ENCODE peak calls at places on chromosomes 13 and 19, in seven cellular contexts. N is IMR-90, J is mesendoderm, S is neuronal stem cell, A is H1, V is trophoblast cell, K is mesenchymal stem cell. L is an unnamed sample.
A peak's percentile ranks its signal among the peaks of the same experiment; 100 is the strongest.

GRCh38 chr13:76976488-76976887 is 15.4 kb upstream of the CLN5 start:
- DNase-seq in N (no peak), J (no peak), S (no peak), A (no peak), V (peak; percentile 50), K (no peak), L (no peak)

GRCh38 chr13:111343186-111343805 is 22.9 kb downstream of the TEX29 start:
- DNase-seq in N (no peak), J (no peak), S (no peak), A (no peak), V (no peak), K (no peak), L (peak; percentile 22)

GRCh38 chr13:75800545-75800944 is 164.4 kb downstream of the LMO7 start:
- DNase-seq in N (no peak), J (peak; percentile 54), S (no peak), A (peak; percentile 37), V (no peak), K (no peak), L (no peak)

GRCh38 chr19:49691243-49692101 is 556 bp downstream of the CPT1C start:
- DNase-seq in N (peak; percentile 70), J (peak; percentile 87), S (peak; percentile 80), A (peak; percentile 84), V (no peak), K (peak; percentile 74), L (peak; percentile 78)

GRCh38 chr19:17910776-17911360 is 21.9 kb upstream of the CCDC124 start:
- DNase-seq in N (no peak), J (no peak), S (no peak), A (no peak), V (no peak), K (no peak), L (no peak)

GRCh38 chr19:29671393-29672076 is 6.3 kb downstream of the PLEKHF1 start:
- DNase-seq in N (no peak), J (no peak), S (no peak), A (no peak), V (peak; percentile 96), K (peak; percentile 43), L (no peak)

GRCh38 chr19:32063601-32064000 is 281.8 kb upstream of the ZNF507 start:
- DNase-seq in N (no peak), J (no peak), S (no peak), A (no peak), V (no peak), K (no peak), L (no peak)

GRCh38 chr19:43504426-43505185 is at the start of gene PHLDB3:
- DNase-seq in N (peak; percentile 9), J (peak; percentile 36), S (no peak), A (no peak), V (no peak), K (no peak), L (peak; percentile 64)

GRCh38 chr13:54449922-54450321 is 1421.3 kb downstream of the OLFM4 start:
- DNase-seq in N (no peak), J (peak; percentile 23), S (no peak), A (no peak), V (no peak), K (no peak), L (no peak)

GRCh38 chr13:39631307-39631706 is 24.2 kb upstream of the COG6 start:
- DNase-seq in N (no peak), J (no peak), S (no peak), A (no peak), V (no peak), K (no peak), L (no peak)

GRCh38 chr13:25401958-25402357 is 30.2 kb downstream of the ATP8A2 start:
- DNase-seq in N (no peak), J (peak; percentile 77), S (no peak), A (no peak), V (peak; percentile 17), K (no peak), L (no peak)

GRCh38 chr19:11382898-11383705 is 1.0 kb downstream of the EPOR start:
- DNase-seq in N (no peak), J (peak; percentile 87), S (no peak), A (peak; percentile 94), V (peak; percentile 73), K (peak; percentile 65), L (peak; percentile 87)

GRCh38 chr19:1875646-1876493 is 9.4 kb downstream of the ABHD17A start:
- DNase-seq in N (peak; percentile 83), J (peak; percentile 95), S (peak; percentile 85), A (peak; percentile 88), V (peak; percentile 93), K (peak; percentile 94), L (peak; percentile 91)

GRCh38 chr19:44557933-44558332 is 28.5 kb upstream of the CEACAM20 start:
- DNase-seq in N (no peak), J (no peak), S (no peak), A (no peak), V (no peak), K (no peak), L (no peak)
- H2BK120ac ChIP-seq in N (no peak overlapping the region), J (no peak overlapping the region), S (no peak overlapping the region), A (no peak overlapping the region), V (no peak overlapping the region), K (no peak overlapping the region), L (no peak overlapping the region)

GRCh38 chr19:46591254-46591653 is 9.9 kb upstream of the CALM3 start:
- DNase-seq in N (no peak), J (no peak), S (no peak), A (no peak), V (no peak), K (no peak), L (no peak)
- H2BK120ac ChIP-seq in N (no peak overlapping the region), J (no peak overlapping the region), S (no peak overlapping the region), A (no peak overlapping the region), V (no peak overlapping the region), K (no peak overlapping the region), L (no peak overlapping the region)

DNA sequence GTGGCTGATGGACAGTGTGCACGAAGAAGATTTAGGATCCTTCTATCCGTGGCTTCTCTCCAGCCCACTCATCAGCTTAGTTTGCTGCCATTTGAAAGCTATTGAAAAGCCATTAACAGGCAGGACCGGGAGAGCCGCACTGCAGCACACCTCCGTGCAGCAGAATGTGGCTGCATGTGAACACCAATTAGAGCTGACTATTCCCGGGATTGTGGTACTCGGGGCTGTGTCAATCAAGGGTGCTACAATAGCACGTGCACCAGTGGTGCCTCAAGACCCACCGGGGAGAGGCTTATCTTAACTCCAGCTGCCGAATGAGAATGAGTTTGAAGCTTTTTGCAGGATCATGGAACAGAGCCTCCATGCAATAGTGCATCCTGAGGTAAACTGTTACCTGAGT is at the start of gene MYO16:
- DNase-seq in N (no peak), J (peak; percentile 18), S (peak; percentile 46), A (no peak), V (no peak), K (no peak), L (no peak)
- H2BK120ac ChIP-seq in N (no peak within 1 kb of the TSS), J (no peak within 1 kb of the TSS), S (no peak within 1 kb of the TSS), A (no peak within 1 kb of the TSS), V (no peak within 1 kb of the TSS), K (no peak within 1 kb of the TSS), L (no peak within 1 kb of the TSS)

GRCh38 chr13:45851171-45851889 is at the start of gene SIAH3:
- DNase-seq in N (no peak), J (peak; percentile 46), S (no peak), A (peak; percentile 63), V (no peak), K (peak; percentile 5), L (peak; percentile 43)
- H2BK120ac ChIP-seq in N (no peak within 1 kb of the TSS), J (no peak within 1 kb of the TSS), S (no peak within 1 kb of the TSS), A (no peak within 1 kb of the TSS), V (no peak within 1 kb of the TSS), K (no peak within 1 kb of the TSS), L (no peak within 1 kb of the TSS)

GRCh38 chr13:107743983-107744382 is 471.4 kb downstream of the LIG4 start:
- DNase-seq in N (peak; percentile 84), J (peak; percentile 34), S (no peak), A (no peak), V (no peak), K (peak; percentile 80), L (no peak)
- H2BK120ac ChIP-seq in N (no peak overlapping the region), J (no peak overlapping the region), S (no peak overlapping the region), A (no peak overlapping the region), V (no peak overlapping the region), K (no peak overlapping the region), L (no peak overlapping the region)

L was measured in H9.